ENCODE peak calls at places on chromosomes 7 and 10, in eight cellular contexts. One of them, this sample, is unnamed.

GRCh38 chr10:54194768-54195167 is 606.3 kb downstream of the PCDH15 start:
- DNase-seq in cardiac muscle cell: no peak
- DNase-seq in mesothelial cell of epicardium: no peak
- DNase-seq in HL-60: no peak
- DNase-seq in SK-N-SH: no peak
- DNase-seq in fibroblast of lung: no peak
- DNase-seq in esophagus squamous epithelium: no peak
- DNase-seq in uterus: no peak
- DNase-seq in this sample: no peak

GRCh38 chr7:67453580-67453979 is 456.9 kb downstream of the TYW1 start:
- DNase-seq in cardiac muscle cell: no peak
- DNase-seq in mesothelial cell of epicardium: no peak
- DNase-seq in HL-60: no peak
- DNase-seq in SK-N-SH: peak
- DNase-seq in fibroblast of lung: no peak
- DNase-seq in esophagus squamous epithelium: no peak
- DNase-seq in uterus: no peak
- DNase-seq in this sample: no peak

GRCh38 chr10:99834410-99834809 is 52.0 kb downstream of the ABCC2 start:
- DNase-seq in cardiac muscle cell: peak
- DNase-seq in mesothelial cell of epicardium: no peak
- DNase-seq in HL-60: no peak
- DNase-seq in SK-N-SH: no peak
- DNase-seq in fibroblast of lung: peak
- DNase-seq in esophagus squamous epithelium: no peak
- DNase-seq in uterus: no peak
- DNase-seq in this sample: peak

GRCh38 chr7:148356303-148356702 is 234.3 kb upstream of the C7orf33 start:
- DNase-seq in cardiac muscle cell: peak
- DNase-seq in mesothelial cell of epicardium: no peak
- DNase-seq in HL-60: no peak
- DNase-seq in SK-N-SH: no peak
- DNase-seq in fibroblast of lung: no peak
- DNase-seq in esophagus squamous epithelium: no peak
- DNase-seq in uterus: no peak
- DNase-seq in this sample: no peak

GRCh38 chr7:134016223-134016941 is 110.8 kb upstream of the LRGUK start:
- DNase-seq in cardiac muscle cell: peak
- DNase-seq in mesothelial cell of epicardium: no peak
- DNase-seq in HL-60: no peak
- DNase-seq in SK-N-SH: peak
- DNase-seq in fibroblast of lung: peak
- DNase-seq in esophagus squamous epithelium: no peak
- DNase-seq in uterus: no peak
- DNase-seq in this sample: no peak

GRCh38 chr7:37027557-37028341 is 303.5 kb upstream of the AOAH start:
- DNase-seq in cardiac muscle cell: no peak
- DNase-seq in mesothelial cell of epicardium: no peak
- DNase-seq in HL-60: no peak
- DNase-seq in SK-N-SH: no peak
- DNase-seq in fibroblast of lung: no peak
- DNase-seq in esophagus squamous epithelium: no peak
- DNase-seq in uterus: no peak
- DNase-seq in this sample: no peak

GRCh38 chr7:12684733-12685132 is 2.7 kb upstream of the ARL4A start:
- DNase-seq in cardiac muscle cell: no peak
- DNase-seq in mesothelial cell of epicardium: no peak
- DNase-seq in HL-60: no peak
- DNase-seq in SK-N-SH: no peak
- DNase-seq in fibroblast of lung: no peak
- DNase-seq in esophagus squamous epithelium: no peak
- DNase-seq in uterus: no peak
- DNase-seq in this sample: no peak

GRCh38 chr10:561721-562120 is 127.7 kb downstream of the DIP2C start:
- DNase-seq in cardiac muscle cell: no peak
- DNase-seq in mesothelial cell of epicardium: no peak
- DNase-seq in HL-60: no peak
- DNase-seq in SK-N-SH: no peak
- DNase-seq in fibroblast of lung: no peak
- DNase-seq in esophagus squamous epithelium: no peak
- DNase-seq in uterus: no peak
- DNase-seq in this sample: no peak

GRCh38 chr10:104117839-104118323 is 4.1 kb upstream of the SFR1 start:
- DNase-seq in cardiac muscle cell: peak
- DNase-seq in mesothelial cell of epicardium: no peak
- DNase-seq in HL-60: no peak
- DNase-seq in SK-N-SH: no peak
- DNase-seq in fibroblast of lung: peak
- DNase-seq in esophagus squamous epithelium: no peak
- DNase-seq in uterus: no peak
- DNase-seq in this sample: no peak

GRCh38 chr7:81499262-81500116 is 270.4 kb downstream of the HGF start:
- DNase-seq in cardiac muscle cell: peak
- DNase-seq in mesothelial cell of epicardium: no peak
- DNase-seq in HL-60: no peak
- DNase-seq in SK-N-SH: peak
- DNase-seq in fibroblast of lung: peak
- DNase-seq in esophagus squamous epithelium: no peak
- DNase-seq in uterus: peak
- DNase-seq in this sample: peak

GRCh38 chr10:80530251-80530650 is 7.5 kb upstream of the SH2D4B start:
- DNase-seq in cardiac muscle cell: peak
- DNase-seq in mesothelial cell of epicardium: no peak
- DNase-seq in HL-60: peak
- DNase-seq in SK-N-SH: peak
- DNase-seq in fibroblast of lung: peak
- DNase-seq in esophagus squamous epithelium: no peak
- DNase-seq in uterus: no peak
- DNase-seq in this sample: no peak

GRCh38 chr10:123583639-123584418 is 82.3 kb upstream of the GPR26 start:
- DNase-seq in cardiac muscle cell: peak
- DNase-seq in mesothelial cell of epicardium: peak
- DNase-seq in HL-60: no peak
- DNase-seq in SK-N-SH: peak
- DNase-seq in fibroblast of lung: peak
- DNase-seq in esophagus squamous epithelium: no peak
- DNase-seq in uterus: peak
- DNase-seq in this sample: peak

GRCh38 chr10:77504870-77505257 is 132.7 kb downstream of the KCNMA1 start:
- DNase-seq in cardiac muscle cell: no peak
- DNase-seq in mesothelial cell of epicardium: no peak
- DNase-seq in HL-60: no peak
- DNase-seq in SK-N-SH: no peak
- DNase-seq in fibroblast of lung: peak
- DNase-seq in esophagus squamous epithelium: no peak
- DNase-seq in uterus: no peak
- DNase-seq in this sample: no peak

GRCh38 chr7:2812831-2813230 is 31.3 kb downstream of the GNA12 start:
- DNase-seq in cardiac muscle cell: no peak
- DNase-seq in mesothelial cell of epicardium: no peak
- DNase-seq in HL-60: no peak
- DNase-seq in SK-N-SH: no peak
- DNase-seq in fibroblast of lung: no peak
- DNase-seq in esophagus squamous epithelium: no peak
- DNase-seq in uterus: no peak
- DNase-seq in this sample: no peak

DNA sequence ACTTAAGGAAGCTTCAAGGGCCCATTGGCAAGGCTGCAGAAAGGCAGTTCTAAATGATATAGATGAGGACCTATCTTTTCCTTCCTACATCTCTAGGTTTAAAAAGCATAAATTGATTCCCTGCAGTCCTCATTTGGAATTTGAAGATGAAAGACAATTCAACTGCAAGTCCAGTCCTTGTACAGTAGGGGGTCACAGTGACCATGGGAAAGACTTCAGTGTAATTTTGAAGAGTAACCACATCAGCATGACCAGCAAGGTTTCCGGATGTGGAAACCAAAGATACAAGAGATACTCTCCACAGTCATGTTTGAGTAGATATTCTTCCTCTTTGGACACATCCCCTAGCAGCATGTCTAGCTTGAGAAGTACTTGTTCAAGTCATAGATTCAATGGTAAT is 539.2 kb upstream of the TEX47 start:
- DNase-seq in cardiac muscle cell: no peak
- DNase-seq in mesothelial cell of epicardium: no peak
- DNase-seq in HL-60: no peak
- DNase-seq in SK-N-SH: peak
- DNase-seq in fibroblast of lung: no peak
- DNase-seq in esophagus squamous epithelium: no peak
- DNase-seq in uterus: no peak
- DNase-seq in this sample: no peak
- TF ChIP-seq CTCF in cardiac muscle cell: no peak
- TF ChIP-seq CTCF in mesothelial cell of epicardium: no peak
- TF ChIP-seq CTCF in HL-60: no peak
- TF ChIP-seq CTCF in SK-N-SH: peak
- TF ChIP-seq CTCF in fibroblast of lung: no peak
- TF ChIP-seq CTCF in esophagus squamous epithelium: no peak
- TF ChIP-seq CTCF in uterus: peak
- TF ChIP-seq CTCF in this sample: no peak

GRCh38 chr7:88396948-88397322 is 90.2 kb upstream of the STEAP4 start:
- DNase-seq in cardiac muscle cell: no peak
- DNase-seq in mesothelial cell of epicardium: no peak
- DNase-seq in HL-60: no peak
- DNase-seq in SK-N-SH: no peak
- DNase-seq in fibroblast of lung: no peak
- DNase-seq in esophagus squamous epithelium: no peak
- DNase-seq in uterus: no peak
- DNase-seq in this sample: no peak

GRCh38 chr7:88399036-88399435 is 92.3 kb upstream of the STEAP4 start:
- DNase-seq in cardiac muscle cell: no peak
- DNase-seq in mesothelial cell of epicardium: no peak
- DNase-seq in HL-60: no peak
- DNase-seq in SK-N-SH: no peak
- DNase-seq in fibroblast of lung: no peak
- DNase-seq in esophagus squamous epithelium: no peak
- DNase-seq in uterus: no peak
- DNase-seq in this sample: no peak

GRCh38 chr7:88402529-88402928 is 95.8 kb upstream of the STEAP4 start:
- DNase-seq in cardiac muscle cell: no peak
- DNase-seq in mesothelial cell of epicardium: no peak
- DNase-seq in HL-60: no peak
- DNase-seq in SK-N-SH: no peak
- DNase-seq in fibroblast of lung: no peak
- DNase-seq in esophagus squamous epithelium: no peak
- DNase-seq in uterus: no peak
- DNase-seq in this sample: no peak

GRCh38 chr7:88396295-88396947 is 89.7 kb upstream of the STEAP4 start:
- DNase-seq in cardiac muscle cell: no peak
- DNase-seq in mesothelial cell of epicardium: no peak
- DNase-seq in HL-60: no peak
- DNase-seq in SK-N-SH: no peak
- DNase-seq in fibroblast of lung: no peak
- DNase-seq in esophagus squamous epithelium: no peak
- DNase-seq in uterus: no peak
- DNase-seq in this sample: no peak

DNA sequence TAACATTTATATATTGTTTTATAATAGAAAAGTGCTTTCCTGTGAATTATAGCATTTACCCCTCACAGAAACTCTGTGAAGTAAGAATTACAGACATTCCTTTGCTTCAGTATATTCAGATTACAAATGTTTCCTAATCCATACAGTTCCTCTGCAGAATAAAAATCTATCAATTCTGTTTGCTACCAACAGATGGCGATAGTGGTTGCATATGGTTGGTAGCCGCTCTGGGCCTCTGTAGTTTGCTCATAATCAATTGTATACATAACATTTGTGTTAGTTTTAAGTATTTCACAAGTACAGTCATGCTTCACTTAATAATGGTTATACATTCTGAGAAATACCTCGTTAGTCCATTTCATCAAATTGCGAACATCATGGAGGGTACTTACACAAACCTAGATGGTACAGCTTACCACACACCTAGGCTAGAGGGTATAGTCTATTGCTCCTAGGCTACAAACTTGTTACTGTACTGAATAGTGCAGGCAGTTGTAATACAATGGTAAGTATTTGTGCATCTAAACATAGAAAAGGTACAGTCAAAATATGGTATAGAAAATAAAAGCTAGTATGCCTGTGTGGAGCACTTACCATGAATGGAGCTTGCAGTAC is 94.4 kb upstream of the STEAP4 start:
- DNase-seq in cardiac muscle cell: no peak
- DNase-seq in mesothelial cell of epicardium: no peak
- DNase-seq in HL-60: peak
- DNase-seq in SK-N-SH: peak
- DNase-seq in fibroblast of lung: no peak
- DNase-seq in esophagus squamous epithelium: no peak
- DNase-seq in uterus: no peak
- DNase-seq in this sample: no peak
- TF ChIP-seq CTCF in cardiac muscle cell: peak
- TF ChIP-seq CTCF in mesothelial cell of epicardium: no peak
- TF ChIP-seq CTCF in HL-60: peak
- TF ChIP-seq CTCF in SK-N-SH: peak
- TF ChIP-seq CTCF in fibroblast of lung: peak
- TF ChIP-seq CTCF in esophagus squamous epithelium: peak
- TF ChIP-seq CTCF in uterus: no peak
- TF ChIP-seq CTCF in this sample: peak

GRCh38 chr7:131544449-131545425 is 11.7 kb downstream of the PODXL start:
- DNase-seq in cardiac muscle cell: peak
- DNase-seq in mesothelial cell of epicardium: no peak
- DNase-seq in HL-60: no peak
- DNase-seq in SK-N-SH: peak
- DNase-seq in fibroblast of lung: peak
- DNase-seq in esophagus squamous epithelium: no peak
- DNase-seq in uterus: peak
- DNase-seq in this sample: no peak
- TF ChIP-seq CTCF in cardiac muscle cell: peak
- TF ChIP-seq CTCF in mesothelial cell of epicardium: no peak
- TF ChIP-seq CTCF in HL-60: no peak
- TF ChIP-seq CTCF in SK-N-SH: peak
- TF ChIP-seq CTCF in fibroblast of lung: peak
- TF ChIP-seq CTCF in esophagus squamous epithelium: no peak
- TF ChIP-seq CTCF in uterus: no peak
- TF ChIP-seq CTCF in this sample: peak

GRCh38 chr10:48477181-48477580 is 127.7 kb downstream of the ARHGAP22 start:
- DNase-seq in cardiac muscle cell: no peak
- DNase-seq in mesothelial cell of epicardium: no peak
- DNase-seq in HL-60: no peak
- DNase-seq in SK-N-SH: no peak
- DNase-seq in fibroblast of lung: no peak
- DNase-seq in esophagus squamous epithelium: no peak
- DNase-seq in uterus: no peak
- DNase-seq in this sample: no peak

GRCh38 chr10:48481385-48481784 is 123.5 kb downstream of the ARHGAP22 start:
- DNase-seq in cardiac muscle cell: no peak
- DNase-seq in mesothelial cell of epicardium: no peak
- DNase-seq in HL-60: no peak
- DNase-seq in SK-N-SH: no peak
- DNase-seq in fibroblast of lung: no peak
- DNase-seq in esophagus squamous epithelium: no peak
- DNase-seq in uterus: no peak
- DNase-seq in this sample: no peak

GRCh38 chr10:48478469-48478868 is 126.4 kb downstream of the ARHGAP22 start:
- DNase-seq in cardiac muscle cell: no peak
- DNase-seq in mesothelial cell of epicardium: peak
- DNase-seq in HL-60: no peak
- DNase-seq in SK-N-SH: no peak
- DNase-seq in fibroblast of lung: no peak
- DNase-seq in esophagus squamous epithelium: no peak
- DNase-seq in uterus: no peak
- DNase-seq in this sample: no peak

GRCh38 chr10:48480397-48481374 is 124.2 kb downstream of the ARHGAP22 start:
- DNase-seq in cardiac muscle cell: no peak
- DNase-seq in mesothelial cell of epicardium: no peak
- DNase-seq in HL-60: no peak
- DNase-seq in SK-N-SH: no peak
- DNase-seq in fibroblast of lung: no peak
- DNase-seq in esophagus squamous epithelium: no peak
- DNase-seq in uterus: no peak
- DNase-seq in this sample: no peak

GRCh38 chr10:48478980-48479811 is 125.7 kb downstream of the ARHGAP22 start:
- DNase-seq in cardiac muscle cell: no peak
- DNase-seq in mesothelial cell of epicardium: peak
- DNase-seq in HL-60: no peak
- DNase-seq in SK-N-SH: no peak
- DNase-seq in fibroblast of lung: no peak
- DNase-seq in esophagus squamous epithelium: no peak
- DNase-seq in uterus: no peak
- DNase-seq in this sample: no peak
- TF ChIP-seq CTCF in cardiac muscle cell: no peak
- TF ChIP-seq CTCF in mesothelial cell of epicardium: no peak
- TF ChIP-seq CTCF in HL-60: no peak
- TF ChIP-seq CTCF in SK-N-SH: no peak
- TF ChIP-seq CTCF in fibroblast of lung: no peak
- TF ChIP-seq CTCF in esophagus squamous epithelium: no peak
- TF ChIP-seq CTCF in uterus: no peak
- TF ChIP-seq CTCF in this sample: no peak

This sample was measured in BJ.